ENCODE peak calls at places on chromosome 10, in nine cellular contexts. One of them, this sample, is unnamed.
A peak's percentile ranks its signal among the peaks of the same experiment; 100 is the strongest.

GRCh38 chr10:35607475-35608316 is 2.6 kb downstream of the GJD4 start:
- DNase-seq in osteoblast: peak; percentile 78
- DNase-seq in OCI-LY7: no peak
- DNase-seq in stomach: no peak
- DNase-seq in lower lobe of right lung: peak; percentile 45
- DNase-seq in aorta: no peak
- DNase-seq in neural progenitor cell: no peak
- DNase-seq in AG10803: no peak
- DNase-seq in IMR-90: no peak
- DNase-seq in this sample: no peak

GRCh38 chr10:33231621-33232350 is 102.7 kb downstream of the NRP1 start:
- DNase-seq in osteoblast: no peak
- DNase-seq in stomach: no peak
- DNase-seq in lower lobe of right lung: no peak
- DNase-seq in OCI-LY7: no peak
- DNase-seq in IMR-90: no peak
- DNase-seq in AG10803: no peak
- DNase-seq in neural progenitor cell: no peak
- DNase-seq in aorta: no peak
- DNase-seq in this sample: no peak

GRCh38 chr10:97490592-97490991 is 7.6 kb downstream of the MMS19 start:
- DNase-seq in IMR-90: no peak
- DNase-seq in osteoblast: no peak
- DNase-seq in AG10803: no peak
- DNase-seq in OCI-LY7: no peak
- DNase-seq in lower lobe of right lung: peak; percentile 47
- DNase-seq in stomach: no peak
- DNase-seq in aorta: no peak
- DNase-seq in neural progenitor cell: no peak
- DNase-seq in this sample: no peak

GRCh38 chr10:21069278-21069677 is 172.2 kb upstream of the NEBL start:
- DNase-seq in osteoblast: no peak
- DNase-seq in IMR-90: no peak
- DNase-seq in stomach: no peak
- DNase-seq in OCI-LY7: no peak
- DNase-seq in aorta: no peak
- DNase-seq in lower lobe of right lung: no peak
- DNase-seq in AG10803: no peak
- DNase-seq in neural progenitor cell: no peak
- DNase-seq in this sample: no peak

GRCh38 chr10:122126763-122127659 is 138.0 kb downstream of the TACC2 start:
- DNase-seq in AG10803: peak; percentile 93
- DNase-seq in OCI-LY7: no peak
- DNase-seq in aorta: no peak
- DNase-seq in IMR-90: peak; percentile 97
- DNase-seq in lower lobe of right lung: no peak
- DNase-seq in stomach: no peak
- DNase-seq in neural progenitor cell: peak; percentile 65
- DNase-seq in osteoblast: peak; percentile 93
- DNase-seq in this sample: peak; percentile 91

GRCh38 chr10:126369125-126369708 is 19.1 kb downstream of the ADAM12 start:
- DNase-seq in IMR-90: no peak
- DNase-seq in stomach: no peak
- DNase-seq in lower lobe of right lung: no peak
- DNase-seq in AG10803: no peak
- DNase-seq in aorta: no peak
- DNase-seq in OCI-LY7: no peak
- DNase-seq in neural progenitor cell: no peak
- DNase-seq in osteoblast: no peak
- DNase-seq in this sample: no peak

GRCh38 chr10:69222157-69223027 is 2.3 kb downstream of the HKDC1 start:
- DNase-seq in IMR-90: peak; percentile 67
- DNase-seq in osteoblast: peak; percentile 88
- DNase-seq in AG10803: peak; percentile 66
- DNase-seq in lower lobe of right lung: no peak
- DNase-seq in aorta: no peak
- DNase-seq in neural progenitor cell: peak; percentile 77
- DNase-seq in OCI-LY7: peak; percentile 96
- DNase-seq in stomach: peak; percentile 71
- DNase-seq in this sample: peak; percentile 64

GRCh38 chr10:101892782-101893391 is 49.3 kb upstream of the KCNIP2 start:
- DNase-seq in osteoblast: peak; percentile 82
- DNase-seq in aorta: no peak
- DNase-seq in stomach: no peak
- DNase-seq in AG10803: peak; percentile 5
- DNase-seq in OCI-LY7: no peak
- DNase-seq in IMR-90: peak; percentile 11
- DNase-seq in lower lobe of right lung: no peak
- DNase-seq in neural progenitor cell: no peak
- DNase-seq in this sample: peak; percentile 19

GRCh38 chr10:13823046-13823711 is 236.4 kb downstream of the PRPF18 start:
- DNase-seq in neural progenitor cell: peak; percentile 40
- DNase-seq in IMR-90: no peak
- DNase-seq in osteoblast: no peak
- DNase-seq in AG10803: no peak
- DNase-seq in OCI-LY7: peak; percentile 27
- DNase-seq in lower lobe of right lung: no peak
- DNase-seq in aorta: no peak
- DNase-seq in stomach: no peak
- DNase-seq in this sample: no peak

GRCh38 chr10:133230387-133231195 is 574 bp downstream of the UTF1 start:
- DNase-seq in OCI-LY7: no peak
- DNase-seq in lower lobe of right lung: peak; percentile 72
- DNase-seq in AG10803: no peak
- DNase-seq in IMR-90: no peak
- DNase-seq in neural progenitor cell: peak; percentile 75
- DNase-seq in aorta: no peak
- DNase-seq in stomach: no peak
- DNase-seq in osteoblast: no peak
- DNase-seq in this sample: no peak
- H3K4me3 ChIP-seq in OCI-LY7: no peak overlapping the region
- H3K4me3 ChIP-seq in lower lobe of right lung: no peak overlapping the region
- H3K4me3 ChIP-seq in AG10803: no peak overlapping the region
- H3K4me3 ChIP-seq in IMR-90: no peak overlapping the region
- H3K4me3 ChIP-seq in neural progenitor cell: peak overlapping the region; percentile 48
- H3K4me3 ChIP-seq in aorta: no peak overlapping the region
- H3K4me3 ChIP-seq in stomach: peak overlapping the region; percentile 5
- H3K4me3 ChIP-seq in osteoblast: no peak overlapping the region
- H3K4me3 ChIP-seq in this sample: no peak overlapping the region

GRCh38 chr10:123665371-123666286 is 526 bp upstream of the GPR26 start:
- DNase-seq in IMR-90: no peak
- DNase-seq in aorta: no peak
- DNase-seq in stomach: no peak
- DNase-seq in neural progenitor cell: peak; percentile 25
- DNase-seq in lower lobe of right lung: no peak
- DNase-seq in OCI-LY7: no peak
- DNase-seq in AG10803: no peak
- DNase-seq in osteoblast: no peak
- DNase-seq in this sample: no peak
- H3K4me3 ChIP-seq in IMR-90: no peak overlapping the region
- H3K4me3 ChIP-seq in aorta: no peak overlapping the region
- H3K4me3 ChIP-seq in stomach: no peak overlapping the region
- H3K4me3 ChIP-seq in neural progenitor cell: peak overlapping the region; percentile 36
- H3K4me3 ChIP-seq in lower lobe of right lung: no peak overlapping the region
- H3K4me3 ChIP-seq in OCI-LY7: no peak overlapping the region
- H3K4me3 ChIP-seq in AG10803: no peak overlapping the region
- H3K4me3 ChIP-seq in osteoblast: no peak overlapping the region
- H3K4me3 ChIP-seq in this sample: no peak overlapping the region

GRCh38 chr10:79284158-79284871 is 63.0 kb upstream of the PPIF start:
- DNase-seq in aorta: no peak
- DNase-seq in stomach: no peak
- DNase-seq in OCI-LY7: no peak
- DNase-seq in lower lobe of right lung: no peak
- DNase-seq in IMR-90: no peak
- DNase-seq in neural progenitor cell: no peak
- DNase-seq in osteoblast: no peak
- DNase-seq in AG10803: no peak
- DNase-seq in this sample: no peak
- H3K4me3 ChIP-seq in aorta: no peak overlapping the region
- H3K4me3 ChIP-seq in stomach: no peak overlapping the region
- H3K4me3 ChIP-seq in OCI-LY7: peak overlapping the region; percentile 42
- H3K4me3 ChIP-seq in lower lobe of right lung: no peak overlapping the region
- H3K4me3 ChIP-seq in IMR-90: no peak overlapping the region
- H3K4me3 ChIP-seq in neural progenitor cell: no peak overlapping the region
- H3K4me3 ChIP-seq in osteoblast: no peak overlapping the region
- H3K4me3 ChIP-seq in AG10803: no peak overlapping the region
- H3K4me3 ChIP-seq in this sample: no peak overlapping the region

DNA sequence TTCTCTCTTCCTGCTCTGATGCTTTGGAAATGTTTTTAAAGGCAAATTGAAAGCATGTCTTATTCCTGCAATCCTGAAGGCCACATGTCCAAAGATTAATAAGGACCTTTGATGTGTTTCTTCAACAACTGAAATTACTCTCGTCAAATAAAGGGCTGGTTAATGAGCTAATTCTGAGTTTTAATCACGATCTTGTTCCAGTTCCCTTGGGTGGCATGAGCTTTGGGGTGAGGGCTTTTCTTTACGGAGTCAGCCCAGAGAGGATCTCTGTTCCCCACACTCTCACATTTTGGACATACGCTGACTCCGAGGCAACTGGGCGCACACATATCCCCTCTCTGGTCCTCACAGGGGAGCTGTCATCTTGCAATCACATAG is 397 bp upstream of the GDF10 start:
- DNase-seq in AG10803: no peak
- DNase-seq in aorta: no peak
- DNase-seq in lower lobe of right lung: no peak
- DNase-seq in OCI-LY7: no peak
- DNase-seq in neural progenitor cell: no peak
- DNase-seq in IMR-90: no peak
- DNase-seq in stomach: no peak
- DNase-seq in osteoblast: no peak
- DNase-seq in this sample: no peak
- H3K4me3 ChIP-seq in AG10803: no peak overlapping the region
- H3K4me3 ChIP-seq in aorta: no peak overlapping the region
- H3K4me3 ChIP-seq in lower lobe of right lung: peak overlapping the region; percentile 52
- H3K4me3 ChIP-seq in OCI-LY7: no peak overlapping the region
- H3K4me3 ChIP-seq in neural progenitor cell: peak overlapping the region; percentile 67
- H3K4me3 ChIP-seq in IMR-90: no peak overlapping the region
- H3K4me3 ChIP-seq in stomach: peak overlapping the region; percentile 45
- H3K4me3 ChIP-seq in osteoblast: no peak overlapping the region
- H3K4me3 ChIP-seq in this sample: no peak overlapping the region

DNA sequence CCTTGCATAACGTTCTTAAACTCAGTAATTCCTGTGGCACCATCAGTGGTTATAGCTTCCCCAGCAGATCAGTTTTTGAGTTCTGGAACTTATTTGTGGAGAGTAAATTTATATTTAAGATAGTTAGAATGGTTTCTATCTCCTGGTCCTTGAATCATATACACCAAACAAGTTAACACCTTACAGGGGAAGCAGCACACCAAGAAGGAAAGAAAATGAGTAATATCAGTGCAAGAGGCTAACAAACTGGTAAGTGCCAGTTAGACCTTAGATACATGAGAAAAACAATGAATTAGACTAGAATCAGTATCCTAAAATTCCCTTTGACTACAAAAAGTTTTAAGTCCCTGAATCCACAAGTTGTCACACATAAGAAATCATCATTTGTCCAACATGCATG is 54.2 kb downstream of the ABI1 start:
- DNase-seq in lower lobe of right lung: no peak
- DNase-seq in aorta: no peak
- DNase-seq in AG10803: no peak
- DNase-seq in neural progenitor cell: no peak
- DNase-seq in stomach: no peak
- DNase-seq in OCI-LY7: no peak
- DNase-seq in IMR-90: no peak
- DNase-seq in osteoblast: no peak
- DNase-seq in this sample: no peak
- H3K4me3 ChIP-seq in lower lobe of right lung: no peak overlapping the region
- H3K4me3 ChIP-seq in aorta: no peak overlapping the region
- H3K4me3 ChIP-seq in AG10803: no peak overlapping the region
- H3K4me3 ChIP-seq in neural progenitor cell: no peak overlapping the region
- H3K4me3 ChIP-seq in stomach: no peak overlapping the region
- H3K4me3 ChIP-seq in OCI-LY7: peak overlapping the region; percentile 40
- H3K4me3 ChIP-seq in IMR-90: no peak overlapping the region
- H3K4me3 ChIP-seq in osteoblast: no peak overlapping the region
- H3K4me3 ChIP-seq in this sample: no peak overlapping the region

GRCh38 chr10:114638874-114639625 is 19.0 kb downstream of the ABLIM1 start:
- DNase-seq in aorta: no peak
- DNase-seq in stomach: no peak
- DNase-seq in neural progenitor cell: peak; percentile 50
- DNase-seq in AG10803: peak; percentile 98
- DNase-seq in OCI-LY7: no peak
- DNase-seq in lower lobe of right lung: no peak
- DNase-seq in IMR-90: peak; percentile 95
- DNase-seq in osteoblast: no peak
- DNase-seq in this sample: peak; percentile 88
- H3K4me3 ChIP-seq in aorta: no peak overlapping the region
- H3K4me3 ChIP-seq in stomach: no peak overlapping the region
- H3K4me3 ChIP-seq in neural progenitor cell: no peak overlapping the region
- H3K4me3 ChIP-seq in AG10803: no peak overlapping the region
- H3K4me3 ChIP-seq in OCI-LY7: no peak overlapping the region
- H3K4me3 ChIP-seq in lower lobe of right lung: no peak overlapping the region
- H3K4me3 ChIP-seq in IMR-90: no peak overlapping the region
- H3K4me3 ChIP-seq in osteoblast: peak overlapping the region; percentile 1
- H3K4me3 ChIP-seq in this sample: no peak overlapping the region

DNA sequence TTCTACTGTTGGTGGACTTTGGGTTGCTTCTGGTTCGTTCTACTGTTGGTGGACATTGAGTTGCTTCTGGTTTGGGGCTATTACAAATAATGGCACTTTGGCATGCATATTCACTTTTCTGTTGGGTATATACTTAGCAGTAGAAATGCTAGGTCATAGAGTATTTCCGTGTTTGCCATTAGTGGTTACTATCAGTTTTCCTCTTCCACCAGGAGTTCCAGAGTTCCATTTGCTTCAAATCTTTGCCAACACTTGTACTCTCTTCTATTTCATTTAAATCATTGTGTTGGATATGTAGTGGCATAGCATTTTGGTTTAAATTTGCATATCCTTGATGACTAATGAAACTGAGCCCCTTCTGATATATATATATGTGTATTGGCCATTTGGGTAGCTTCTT is 15.2 kb downstream of the UBE2D1 start:
- DNase-seq in lower lobe of right lung: no peak
- DNase-seq in OCI-LY7: no peak
- DNase-seq in osteoblast: no peak
- DNase-seq in IMR-90: no peak
- DNase-seq in neural progenitor cell: no peak
- DNase-seq in stomach: no peak
- DNase-seq in AG10803: no peak
- DNase-seq in aorta: no peak
- DNase-seq in this sample: no peak
- H3K4me3 ChIP-seq in lower lobe of right lung: no peak overlapping the region
- H3K4me3 ChIP-seq in OCI-LY7: no peak overlapping the region
- H3K4me3 ChIP-seq in osteoblast: no peak overlapping the region
- H3K4me3 ChIP-seq in IMR-90: no peak overlapping the region
- H3K4me3 ChIP-seq in neural progenitor cell: no peak overlapping the region
- H3K4me3 ChIP-seq in stomach: no peak overlapping the region
- H3K4me3 ChIP-seq in AG10803: no peak overlapping the region
- H3K4me3 ChIP-seq in aorta: no peak overlapping the region
- H3K4me3 ChIP-seq in this sample: no peak overlapping the region

This sample was measured in fibroblast of mammary gland.